ENCODE peak calls at places on chromosome 11, in seven cellular contexts. One of them, this sample, is unnamed.

GRCh38 chr11:20599424-20600346 is at the start of gene SLC6A5:
- DNase-seq in endothelial cell of umbilical vein: peak; percentile 14
- DNase-seq in A673: peak; percentile 70
- DNase-seq in esophagus muscularis mucosa: no peak
- DNase-seq in AG04450: no peak
- DNase-seq in left ventricle myocardium inferior: peak; percentile 32
- DNase-seq in lung: no peak
- DNase-seq in this sample: no peak

GRCh38 chr11:73218106-73218829 is at the start of gene P2RY2:
- DNase-seq in endothelial cell of umbilical vein: peak; percentile 59
- DNase-seq in A673: peak; percentile 51
- DNase-seq in esophagus muscularis mucosa: no peak
- DNase-seq in AG04450: no peak
- DNase-seq in left ventricle myocardium inferior: peak; percentile 88
- DNase-seq in lung: peak; percentile 88
- DNase-seq in this sample: no peak

GRCh38 chr11:125626381-125626950 is 1.5 kb downstream of the CHEK1 start:
- DNase-seq in endothelial cell of umbilical vein: peak; percentile 75
- DNase-seq in A673: no peak
- DNase-seq in esophagus muscularis mucosa: no peak
- DNase-seq in AG04450: no peak
- DNase-seq in left ventricle myocardium inferior: no peak
- DNase-seq in lung: no peak
- DNase-seq in this sample: no peak

GRCh38 chr11:75578977-75579376 is 16.9 kb downstream of the SERPINH1 start:
- DNase-seq in endothelial cell of umbilical vein: no peak
- DNase-seq in A673: peak; percentile 39
- DNase-seq in esophagus muscularis mucosa: no peak
- DNase-seq in AG04450: no peak
- DNase-seq in left ventricle myocardium inferior: no peak
- DNase-seq in lung: no peak
- DNase-seq in this sample: no peak

GRCh38 chr11:116084511-116084910 is 580.3 kb upstream of the CADM1 start:
- DNase-seq in endothelial cell of umbilical vein: no peak
- DNase-seq in A673: no peak
- DNase-seq in esophagus muscularis mucosa: no peak
- DNase-seq in AG04450: no peak
- DNase-seq in left ventricle myocardium inferior: no peak
- DNase-seq in lung: no peak
- DNase-seq in this sample: no peak

GRCh38 chr11:116641561-116642045 is 131.2 kb downstream of the BUD13 start:
- DNase-seq in endothelial cell of umbilical vein: peak; percentile 29
- DNase-seq in A673: peak; percentile 30
- DNase-seq in esophagus muscularis mucosa: peak; percentile 72
- DNase-seq in AG04450: no peak
- DNase-seq in left ventricle myocardium inferior: peak; percentile 30
- DNase-seq in lung: peak; percentile 39
- DNase-seq in this sample: peak; percentile 45

GRCh38 chr11:129996113-129996870 is 6.3 kb downstream of the PRDM10 start:
- DNase-seq in endothelial cell of umbilical vein: peak; percentile 16
- DNase-seq in A673: peak; percentile 22
- DNase-seq in esophagus muscularis mucosa: no peak
- DNase-seq in AG04450: no peak
- DNase-seq in left ventricle myocardium inferior: no peak
- DNase-seq in lung: no peak
- DNase-seq in this sample: no peak

GRCh38 chr11:60966867-60967266 is 4.6 kb upstream of the CD6 start:
- DNase-seq in endothelial cell of umbilical vein: no peak
- DNase-seq in A673: no peak
- DNase-seq in esophagus muscularis mucosa: no peak
- DNase-seq in AG04450: no peak
- DNase-seq in left ventricle myocardium inferior: no peak
- DNase-seq in lung: no peak
- DNase-seq in this sample: no peak

GRCh38 chr11:117039897-117040296 is 58.3 kb downstream of the SIK3 start:
- DNase-seq in endothelial cell of umbilical vein: no peak
- DNase-seq in A673: no peak
- DNase-seq in esophagus muscularis mucosa: no peak
- DNase-seq in AG04450: no peak
- DNase-seq in left ventricle myocardium inferior: no peak
- DNase-seq in lung: no peak
- DNase-seq in this sample: no peak

GRCh38 chr11:63553759-63554158 is 9.4 kb downstream of the PLAAT2 start:
- DNase-seq in endothelial cell of umbilical vein: no peak
- DNase-seq in A673: no peak
- DNase-seq in esophagus muscularis mucosa: no peak
- DNase-seq in AG04450: no peak
- DNase-seq in left ventricle myocardium inferior: no peak
- DNase-seq in lung: no peak
- DNase-seq in this sample: peak; percentile 8

GRCh38 chr11:124937336-124937935 is 1.6 kb upstream of the HEPACAM start:
- DNase-seq in endothelial cell of umbilical vein: no peak
- DNase-seq in A673: no peak
- DNase-seq in esophagus muscularis mucosa: no peak
- DNase-seq in AG04450: no peak
- DNase-seq in left ventricle myocardium inferior: no peak
- DNase-seq in lung: no peak
- DNase-seq in this sample: no peak

GRCh38 chr11:11400121-11400520 is 47.1 kb upstream of the CSNK2A3 start:
- DNase-seq in endothelial cell of umbilical vein: no peak
- DNase-seq in A673: no peak
- DNase-seq in esophagus muscularis mucosa: no peak
- DNase-seq in AG04450: no peak
- DNase-seq in left ventricle myocardium inferior: no peak
- DNase-seq in lung: no peak
- DNase-seq in this sample: no peak

GRCh38 chr11:85137597-85137996 is 489.5 kb downstream of the DLG2 start:
- DNase-seq in endothelial cell of umbilical vein: no peak
- DNase-seq in A673: no peak
- DNase-seq in esophagus muscularis mucosa: no peak
- DNase-seq in AG04450: no peak
- DNase-seq in left ventricle myocardium inferior: no peak
- DNase-seq in lung: no peak
- DNase-seq in this sample: no peak

GRCh38 chr11:134584706-134585445 is 172.8 kb upstream of the B3GAT1 start:
- DNase-seq in endothelial cell of umbilical vein: no peak
- DNase-seq in A673: no peak
- DNase-seq in esophagus muscularis mucosa: peak; percentile 91
- DNase-seq in AG04450: no peak
- DNase-seq in left ventricle myocardium inferior: no peak
- DNase-seq in lung: peak; percentile 28
- DNase-seq in this sample: no peak

GRCh38 chr11:19880088-19880345 is 167.4 kb downstream of the NAV2 start:
- DNase-seq in endothelial cell of umbilical vein: no peak
- DNase-seq in A673: no peak
- DNase-seq in esophagus muscularis mucosa: no peak
- DNase-seq in AG04450: no peak
- DNase-seq in left ventricle myocardium inferior: no peak
- DNase-seq in lung: no peak
- DNase-seq in this sample: no peak

GRCh38 chr11:130749216-130749615 is 167.1 kb downstream of the SNX19 start:
- DNase-seq in endothelial cell of umbilical vein: no peak
- DNase-seq in A673: no peak
- DNase-seq in esophagus muscularis mucosa: no peak
- DNase-seq in AG04450: no peak
- DNase-seq in left ventricle myocardium inferior: no peak
- DNase-seq in lung: no peak
- DNase-seq in this sample: no peak

GRCh38 chr11:118295834-118296454 is 8.6 kb upstream of the CD3E start:
- DNase-seq in endothelial cell of umbilical vein: peak; percentile 59
- DNase-seq in A673: peak; percentile 48
- DNase-seq in esophagus muscularis mucosa: no peak
- DNase-seq in AG04450: no peak
- DNase-seq in left ventricle myocardium inferior: no peak
- DNase-seq in lung: no peak
- DNase-seq in this sample: no peak

GRCh38 chr11:123291201-123291869 is 96.3 kb upstream of the CLMP start:
- DNase-seq in endothelial cell of umbilical vein: no peak
- DNase-seq in A673: no peak
- DNase-seq in esophagus muscularis mucosa: no peak
- DNase-seq in AG04450: no peak
- DNase-seq in left ventricle myocardium inferior: no peak
- DNase-seq in lung: no peak
- DNase-seq in this sample: no peak

GRCh38 chr11:16356057-16356750 is at the start of gene SOX6:
- DNase-seq in endothelial cell of umbilical vein: no peak
- DNase-seq in A673: peak; percentile 39
- DNase-seq in esophagus muscularis mucosa: no peak
- DNase-seq in AG04450: no peak
- DNase-seq in left ventricle myocardium inferior: no peak
- DNase-seq in lung: no peak
- DNase-seq in this sample: no peak

GRCh38 chr11:83374311-83374710 is 88.1 kb upstream of the CCDC90B start:
- DNase-seq in endothelial cell of umbilical vein: no peak
- DNase-seq in A673: no peak
- DNase-seq in esophagus muscularis mucosa: no peak
- DNase-seq in AG04450: no peak
- DNase-seq in left ventricle myocardium inferior: no peak
- DNase-seq in lung: no peak
- DNase-seq in this sample: no peak

GRCh38 chr11:131037873-131038272 is 121.6 kb upstream of the SNX19 start:
- DNase-seq in endothelial cell of umbilical vein: no peak
- DNase-seq in A673: peak; percentile 2
- DNase-seq in esophagus muscularis mucosa: peak; percentile 60
- DNase-seq in AG04450: no peak
- DNase-seq in left ventricle myocardium inferior: no peak
- DNase-seq in lung: no peak
- DNase-seq in this sample: no peak

DNA sequence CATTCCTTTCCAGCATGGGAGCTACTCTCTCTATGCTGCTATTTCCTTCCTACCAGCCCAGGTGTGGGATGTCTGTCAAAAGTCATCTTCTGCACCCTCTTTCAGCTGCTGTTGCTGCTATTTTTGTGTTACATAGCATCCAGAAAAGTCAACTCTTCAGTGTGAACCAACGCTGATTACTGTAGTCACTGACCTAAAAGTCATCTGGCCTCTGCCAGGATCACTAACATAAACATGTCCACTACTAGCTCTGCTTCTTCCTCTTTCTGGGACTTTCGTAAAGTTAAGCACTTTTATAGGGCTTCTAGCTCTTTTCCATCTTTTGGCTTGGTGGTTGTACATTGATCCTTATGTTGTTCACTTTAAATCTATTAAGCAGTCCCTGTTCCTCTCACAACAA is 90.2 kb upstream of the CARD18 start:
- DNase-seq in endothelial cell of umbilical vein: no peak
- DNase-seq in A673: no peak
- DNase-seq in esophagus muscularis mucosa: no peak
- DNase-seq in AG04450: no peak
- DNase-seq in left ventricle myocardium inferior: no peak
- DNase-seq in lung: no peak
- DNase-seq in this sample: no peak
- TF ChIP-seq CTCF in endothelial cell of umbilical vein: no peak
- TF ChIP-seq CTCF in A673: no peak
- TF ChIP-seq CTCF in esophagus muscularis mucosa: no peak
- TF ChIP-seq CTCF in AG04450: no peak
- TF ChIP-seq CTCF in left ventricle myocardium inferior: no peak
- TF ChIP-seq CTCF in lung: no peak
- TF ChIP-seq CTCF in this sample: no peak

GRCh38 chr11:113189909-113190667 is 124.3 kb upstream of the TTC12 start:
- DNase-seq in endothelial cell of umbilical vein: no peak
- DNase-seq in A673: no peak
- DNase-seq in esophagus muscularis mucosa: no peak
- DNase-seq in AG04450: no peak
- DNase-seq in left ventricle myocardium inferior: peak; percentile 70
- DNase-seq in lung: no peak
- DNase-seq in this sample: no peak
- H3K27ac ChIP-seq in endothelial cell of umbilical vein: no peak overlapping the region
- H3K27ac ChIP-seq in A673: no peak overlapping the region
- H3K27ac ChIP-seq in esophagus muscularis mucosa: no peak overlapping the region
- H3K27ac ChIP-seq in AG04450: no peak overlapping the region
- H3K27ac ChIP-seq in left ventricle myocardium inferior: peak overlapping the region; percentile 66
- H3K27ac ChIP-seq in lung: no peak overlapping the region
- H3K27ac ChIP-seq in this sample: peak overlapping the region; percentile 50

GRCh38 chr11:64878494-64879225 is at the start of gene EHD1:
- DNase-seq in endothelial cell of umbilical vein: peak; percentile 97
- DNase-seq in A673: peak; percentile 100
- DNase-seq in esophagus muscularis mucosa: peak; percentile 100
- DNase-seq in AG04450: peak; percentile 94
- DNase-seq in left ventricle myocardium inferior: peak; percentile 99
- DNase-seq in lung: peak; percentile 99
- DNase-seq in this sample: peak; percentile 99

GRCh38 chr11:64879226-64879900 is 942 bp upstream of the EHD1 start:
- DNase-seq in endothelial cell of umbilical vein: peak; percentile 26
- DNase-seq in A673: no peak
- DNase-seq in esophagus muscularis mucosa: no peak
- DNase-seq in AG04450: no peak
- DNase-seq in left ventricle myocardium inferior: no peak
- DNase-seq in lung: peak; percentile 31
- DNase-seq in this sample: no peak

GRCh38 chr11:64881476-64881875 is 3.1 kb upstream of the EHD1 start:
- DNase-seq in endothelial cell of umbilical vein: no peak
- DNase-seq in A673: no peak
- DNase-seq in esophagus muscularis mucosa: no peak
- DNase-seq in AG04450: no peak
- DNase-seq in left ventricle myocardium inferior: no peak
- DNase-seq in lung: no peak
- DNase-seq in this sample: no peak

GRCh38 chr11:64882243-64882642 is 3.8 kb upstream of the EHD1 start:
- DNase-seq in endothelial cell of umbilical vein: no peak
- DNase-seq in A673: no peak
- DNase-seq in esophagus muscularis mucosa: no peak
- DNase-seq in AG04450: no peak
- DNase-seq in left ventricle myocardium inferior: no peak
- DNase-seq in lung: no peak
- DNase-seq in this sample: no peak

DNA sequence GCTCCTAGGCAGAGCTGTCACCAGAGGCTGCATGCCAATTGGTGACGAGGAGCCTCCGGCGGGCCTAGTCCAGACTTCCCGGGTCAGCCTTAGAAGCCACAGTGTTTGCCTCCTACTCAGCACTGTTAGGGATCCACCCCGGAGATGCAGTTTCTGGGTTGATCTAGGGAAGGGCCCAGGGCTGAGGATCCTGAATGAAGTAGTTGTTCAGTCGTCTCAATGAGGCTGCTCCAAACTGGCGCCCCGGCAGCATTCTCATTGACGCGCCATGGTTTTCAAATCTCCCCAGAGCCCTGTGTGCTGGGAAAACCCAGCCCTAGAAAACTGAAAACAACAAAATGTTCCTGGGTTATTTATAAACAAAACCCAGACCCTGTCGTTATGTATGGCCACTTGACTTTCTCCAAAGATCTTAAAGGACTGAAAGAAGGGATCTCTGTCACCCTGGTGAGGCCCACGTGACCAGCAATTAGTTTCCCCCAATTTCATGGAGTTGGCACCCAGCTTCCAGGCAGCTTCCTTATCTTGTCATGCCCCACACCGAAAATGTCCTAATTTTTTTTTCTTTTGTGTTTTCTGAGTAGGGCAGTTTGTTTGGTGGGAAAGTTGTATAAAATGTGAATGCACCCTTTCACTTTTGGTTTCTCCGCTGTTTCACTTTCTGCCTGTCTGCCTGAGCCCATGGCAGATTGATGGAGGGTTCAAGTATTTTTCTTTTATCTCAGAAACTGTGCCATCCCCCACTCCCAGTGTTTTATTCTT is 2.0 kb upstream of the EHD1 start:
- DNase-seq in endothelial cell of umbilical vein: no peak
- DNase-seq in A673: no peak
- DNase-seq in esophagus muscularis mucosa: no peak
- DNase-seq in AG04450: no peak
- DNase-seq in left ventricle myocardium inferior: peak; percentile 52
- DNase-seq in lung: no peak
- DNase-seq in this sample: no peak
- H3K4me3 ChIP-seq in endothelial cell of umbilical vein: no peak overlapping the region
- H3K4me3 ChIP-seq in A673: no peak overlapping the region
- H3K4me3 ChIP-seq in esophagus muscularis mucosa: no peak overlapping the region
- H3K4me3 ChIP-seq in AG04450: no peak overlapping the region
- H3K4me3 ChIP-seq in left ventricle myocardium inferior: peak overlapping the region; percentile 94
- H3K4me3 ChIP-seq in lung: no peak overlapping the region
- H3K4me3 ChIP-seq in this sample: no peak overlapping the region

GRCh38 chr11:103202048-103202651 is 92.9 kb downstream of the DYNC2H1 start:
- DNase-seq in endothelial cell of umbilical vein: peak; percentile 56
- DNase-seq in A673: peak; percentile 70
- DNase-seq in esophagus muscularis mucosa: no peak
- DNase-seq in AG04450: peak; percentile 11
- DNase-seq in left ventricle myocardium inferior: no peak
- DNase-seq in lung: no peak
- DNase-seq in this sample: no peak
- TF ChIP-seq CTCF in endothelial cell of umbilical vein: peak; percentile 42
- TF ChIP-seq CTCF in A673: peak; percentile 88
- TF ChIP-seq CTCF in esophagus muscularis mucosa: peak; percentile 51
- TF ChIP-seq CTCF in AG04450: peak; percentile 83
- TF ChIP-seq CTCF in left ventricle myocardium inferior: peak; percentile 62
- TF ChIP-seq CTCF in lung: no peak
- TF ChIP-seq CTCF in this sample: peak; percentile 34